ENCODE peak calls at places on chromosomes 3 and 15, in six cellular contexts. One of them, this sample, is unnamed. For H3K9me3, the result is how much of the 10 kb centered on the place peaks cover.

GRCh38 chr15:25094519-25094918 is 139.7 kb downstream of the SNRPN start:
- DNase-seq in pancreas: no peak
- DNase-seq in HAP-1: no peak
- DNase-seq in SJSA1: no peak
- DNase-seq in tibial nerve: no peak
- DNase-seq in RWPE2: no peak
- DNase-seq in this sample: no peak

GRCh38 chr15:99955532-99955931 is 222.3 kb upstream of the LYSMD4 start:
- DNase-seq in RWPE2: peak
- DNase-seq in SJSA1: no peak
- DNase-seq in tibial nerve: no peak
- DNase-seq in HAP-1: no peak
- DNase-seq in pancreas: no peak
- DNase-seq in this sample: no peak

GRCh38 chr3:89577517-89578252 is 470.3 kb downstream of the EPHA3 start:
- DNase-seq in HAP-1: no peak
- DNase-seq in tibial nerve: no peak
- DNase-seq in pancreas: no peak
- DNase-seq in RWPE2: no peak
- DNase-seq in SJSA1: no peak
- DNase-seq in this sample: no peak

GRCh38 chr3:133058831-133059230 is 20.6 kb downstream of the TMEM108 start:
- DNase-seq in tibial nerve: no peak
- DNase-seq in SJSA1: no peak
- DNase-seq in HAP-1: no peak
- DNase-seq in pancreas: no peak
- DNase-seq in RWPE2: no peak
- DNase-seq in this sample: no peak

GRCh38 chr3:184305577-184305976 is 6.5 kb downstream of the PSMD2 start:
- DNase-seq in RWPE2: no peak
- DNase-seq in HAP-1: no peak
- DNase-seq in SJSA1: no peak
- DNase-seq in tibial nerve: no peak
- DNase-seq in pancreas: no peak
- DNase-seq in this sample: no peak

GRCh38 chr3:69116897-69117296 is 5.5 kb downstream of the LMOD3 start:
- DNase-seq in RWPE2: no peak
- DNase-seq in pancreas: peak
- DNase-seq in tibial nerve: no peak
- DNase-seq in SJSA1: no peak
- DNase-seq in HAP-1: no peak
- DNase-seq in this sample: no peak

GRCh38 chr15:66411190-66411589 is 24.5 kb downstream of the MAP2K1 start:
- DNase-seq in SJSA1: no peak
- DNase-seq in tibial nerve: no peak
- DNase-seq in RWPE2: no peak
- DNase-seq in pancreas: no peak
- DNase-seq in HAP-1: no peak
- DNase-seq in this sample: no peak

GRCh38 chr15:66858423-66859207 is 156.6 kb downstream of the SMAD6 start:
- DNase-seq in tibial nerve: no peak
- DNase-seq in HAP-1: no peak
- DNase-seq in pancreas: no peak
- DNase-seq in RWPE2: no peak
- DNase-seq in SJSA1: no peak
- DNase-seq in this sample: no peak

GRCh38 chr15:50265620-50266019 is at the start of gene HDC:
- DNase-seq in RWPE2: no peak
- DNase-seq in SJSA1: no peak
- DNase-seq in tibial nerve: no peak
- DNase-seq in HAP-1: no peak
- DNase-seq in pancreas: no peak
- DNase-seq in this sample: no peak

GRCh38 chr3:169659858-169660614 is 3.5 kb downstream of the MECOM start:
- DNase-seq in SJSA1: no peak
- DNase-seq in RWPE2: no peak
- DNase-seq in tibial nerve: no peak
- DNase-seq in pancreas: peak
- DNase-seq in HAP-1: peak
- DNase-seq in this sample: no peak

GRCh38 chr3:147881933-147882332 is 472.8 kb downstream of the ZIC1 start:
- DNase-seq in SJSA1: no peak
- DNase-seq in HAP-1: no peak
- DNase-seq in RWPE2: no peak
- DNase-seq in pancreas: no peak
- DNase-seq in tibial nerve: no peak
- DNase-seq in this sample: no peak
- H3K9me3 ChIP-seq in SJSA1: under half
- H3K9me3 ChIP-seq in HAP-1: under half
- H3K9me3 ChIP-seq in RWPE2: under half
- H3K9me3 ChIP-seq in pancreas: under half
- H3K9me3 ChIP-seq in tibial nerve: half or more
- H3K9me3 ChIP-seq in this sample: under half

GRCh38 chr3:58690490-58690889 is 23.9 kb upstream of the FAM3D start:
- DNase-seq in HAP-1: no peak
- DNase-seq in SJSA1: no peak
- DNase-seq in tibial nerve: no peak
- DNase-seq in pancreas: no peak
- DNase-seq in RWPE2: no peak
- DNase-seq in this sample: no peak
- H3K9me3 ChIP-seq in HAP-1: under half
- H3K9me3 ChIP-seq in SJSA1: under half
- H3K9me3 ChIP-seq in tibial nerve: under half
- H3K9me3 ChIP-seq in pancreas: under half
- H3K9me3 ChIP-seq in RWPE2: under half
- H3K9me3 ChIP-seq in this sample: under half

GRCh38 chr3:2247249-2247648 is 148.6 kb downstream of the CNTN4 start:
- DNase-seq in RWPE2: no peak
- DNase-seq in SJSA1: no peak
- DNase-seq in pancreas: no peak
- DNase-seq in HAP-1: no peak
- DNase-seq in tibial nerve: no peak
- DNase-seq in this sample: no peak
- H3K9me3 ChIP-seq in RWPE2: under half
- H3K9me3 ChIP-seq in SJSA1: under half
- H3K9me3 ChIP-seq in pancreas: under half
- H3K9me3 ChIP-seq in HAP-1: under half
- H3K9me3 ChIP-seq in tibial nerve: under half
- H3K9me3 ChIP-seq in this sample: under half

DNA sequence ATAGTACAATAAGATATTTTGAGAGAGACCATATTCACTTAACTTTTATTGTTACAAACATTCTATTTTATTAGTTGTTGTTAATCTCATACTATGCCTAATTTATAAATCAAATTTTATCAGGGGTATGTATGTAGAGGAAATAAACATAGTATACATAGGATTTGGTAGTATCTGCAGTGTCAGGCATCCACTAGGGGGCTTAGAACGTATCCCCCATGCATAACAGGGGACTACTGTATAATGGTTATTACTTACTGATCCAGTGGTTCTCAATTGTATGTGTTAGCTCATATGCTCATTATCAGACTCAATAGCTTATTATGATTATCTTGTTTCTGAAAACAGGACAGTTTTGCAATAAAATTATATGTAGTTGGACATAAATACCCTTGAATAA is 27.6 kb downstream of the CMC1 start:
- DNase-seq in SJSA1: no peak
- DNase-seq in HAP-1: no peak
- DNase-seq in pancreas: no peak
- DNase-seq in RWPE2: no peak
- DNase-seq in tibial nerve: no peak
- DNase-seq in this sample: no peak
- H3K9me3 ChIP-seq in SJSA1: under half
- H3K9me3 ChIP-seq in HAP-1: under half
- H3K9me3 ChIP-seq in pancreas: under half
- H3K9me3 ChIP-seq in RWPE2: under half
- H3K9me3 ChIP-seq in tibial nerve: under half
- H3K9me3 ChIP-seq in this sample: under half